ENCODE peak calls at places on chromosome 15, in seven cellular contexts. N is progenitor cell of endocrine pancreas, K is GM13977, G is HFF-Myc, E is esophagus squamous epithelium, O is endothelial cell, A is endodermal cell. P is an unnamed sample.

GRCh38 chr15:34584321-34584668 is 844 bp upstream of the GOLGA8B start:
- DNase-seq in N (no peak), K (peak; percentile 37), G (no peak), E (no peak), O (no peak), A (peak; percentile 61), P (no peak)

GRCh38 chr15:31504462-31504839 is 177.8 kb downstream of the KLF13 start:
- DNase-seq in N (no peak), K (no peak), G (no peak), E (no peak), O (no peak), A (no peak), P (no peak)

GRCh38 chr15:70535071-70535954 is 228.0 kb downstream of the UACA start:
- DNase-seq in N (no peak), K (peak; percentile 26), G (no peak), E (no peak), O (no peak), A (peak; percentile 46), P (peak; percentile 25)

GRCh38 chr15:73695773-73696640 is 11.8 kb downstream of the CD276 start:
- DNase-seq in N (no peak), K (no peak), G (no peak), E (no peak), O (no peak), A (no peak), P (no peak)

GRCh38 chr15:64894395-64895056 is 17.2 kb upstream of the ANKDD1A start:
- DNase-seq in N (peak; percentile 29), K (peak; percentile 68), G (no peak), E (peak; percentile 27), O (peak; percentile 42), A (peak; percentile 84), P (peak; percentile 42)

GRCh38 chr15:100771745-100772144 is 107.9 kb upstream of the ALDH1A3 start:
- DNase-seq in N (no peak), K (no peak), G (no peak), E (no peak), O (no peak), A (peak; percentile 39), P (no peak)

GRCh38 chr15:88708256-88709054 is 69.6 kb downstream of the ISG20 start:
- DNase-seq in N (no peak), K (no peak), G (peak; percentile 24), E (no peak), O (no peak), A (no peak), P (no peak)

GRCh38 chr15:38226867-38227266 is 25.8 kb upstream of the SPRED1 start:
- DNase-seq in N (no peak), K (no peak), G (no peak), E (no peak), O (no peak), A (no peak), P (no peak)

GRCh38 chr15:60809375-60809774 is 330.4 kb upstream of the ICE2 start:
- DNase-seq in N (no peak), K (no peak), G (no peak), E (no peak), O (no peak), A (no peak), P (no peak)

GRCh38 chr15:25173241-25174028 is 218.6 kb downstream of the SNRPN start:
- DNase-seq in N (no peak), K (no peak), G (no peak), E (no peak), O (no peak), A (peak; percentile 9), P (no peak)

GRCh38 chr15:70048196-70048565 is 49.5 kb downstream of the TLE3 start:
- DNase-seq in N (no peak), K (no peak), G (no peak), E (no peak), O (no peak), A (no peak), P (no peak)

GRCh38 chr15:31489801-31490646 is 163.4 kb downstream of the KLF13 start:
- DNase-seq in N (peak; percentile 14), K (peak; percentile 63), G (peak; percentile 39), E (no peak), O (no peak), A (peak; percentile 75), P (no peak)

GRCh38 chr15:71448688-71449114 is 333.4 kb downstream of the THSD4 start:
- DNase-seq in N (peak; percentile 42), K (peak; percentile 33), G (peak; percentile 65), E (no peak), O (peak; percentile 73), A (peak; percentile 88), P (no peak)

GRCh38 chr15:72614810-72615532 is 39.5 kb upstream of the GOLGA6B start:
- DNase-seq in N (no peak), K (no peak), G (no peak), E (no peak), O (no peak), A (no peak), P (no peak)

GRCh38 chr15:56719774-56720555 is 13.3 kb downstream of the ZNF280D start:
- DNase-seq in N (no peak), K (no peak), G (no peak), E (no peak), O (no peak), A (no peak), P (no peak)

GRCh38 chr15:88644741-88645140 is 5.9 kb downstream of the ISG20 start:
- DNase-seq in N (no peak), K (no peak), G (no peak), E (no peak), O (no peak), A (peak; percentile 37), P (no peak)

GRCh38 chr15:80999623-81000036 is 1.1 kb upstream of the TLNRD1 start:
- DNase-seq in N (no peak), K (peak; percentile 40), G (no peak), E (no peak), O (no peak), A (peak; percentile 61), P (no peak)

GRCh38 chr15:89396723-89397652 is 62.4 kb upstream of the POLG start:
- DNase-seq in N (no peak), K (no peak), G (no peak), E (no peak), O (no peak), A (peak; percentile 88), P (no peak)

GRCh38 chr15:58505581-58505980 is 73.8 kb downstream of the LIPC start:
- DNase-seq in N (no peak), K (no peak), G (no peak), E (no peak), O (no peak), A (no peak), P (no peak)

GRCh38 chr15:29369261-29369660 is 99.6 kb upstream of the NSMCE3 start:
- DNase-seq in N (no peak), K (no peak), G (no peak), E (no peak), O (no peak), A (no peak), P (no peak)

GRCh38 chr15:29361560-29361959 is 91.9 kb upstream of the NSMCE3 start:
- DNase-seq in N (no peak), K (no peak), G (no peak), E (no peak), O (no peak), A (no peak), P (no peak)

DNA sequence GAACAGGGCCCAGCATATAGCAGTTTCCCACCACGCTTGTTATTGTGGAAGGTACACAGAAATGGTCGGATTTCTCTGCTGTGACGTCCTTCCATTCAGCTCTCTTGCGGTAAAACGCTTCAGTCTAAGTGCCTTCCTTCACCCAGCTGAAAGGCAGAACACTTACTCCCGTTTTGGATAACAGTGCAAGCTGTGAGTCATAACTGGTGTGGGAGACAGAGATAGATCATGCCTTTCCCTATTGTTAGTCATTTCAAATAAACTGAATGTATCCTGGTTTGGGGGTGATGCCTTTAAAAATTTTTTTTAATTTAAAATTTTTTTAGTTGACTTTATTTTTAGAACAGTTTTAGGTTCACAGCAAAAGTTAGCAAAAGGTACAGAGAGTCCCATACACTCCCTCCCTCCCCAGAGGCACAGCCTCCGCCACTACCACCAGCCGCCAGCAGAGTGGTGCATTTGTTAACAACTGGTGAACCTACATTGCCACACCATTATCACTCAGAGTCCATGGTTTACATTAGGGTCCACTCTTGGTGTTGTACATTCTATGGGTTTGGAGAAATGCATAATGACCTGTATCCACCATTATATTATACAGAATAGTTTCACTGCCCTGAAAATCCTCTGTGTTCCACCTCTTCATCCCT is 94.9 kb upstream of the NSMCE3 start:
- DNase-seq in N (no peak), K (no peak), G (peak; percentile 9), E (no peak), O (no peak), A (peak; percentile 73), P (no peak)
- TF ChIP-seq CTCF in N (peak; percentile 32), K (peak; percentile 15), G (no peak), E (no peak), O (peak; percentile 42), A (peak; percentile 73), P (no peak)

DNA sequence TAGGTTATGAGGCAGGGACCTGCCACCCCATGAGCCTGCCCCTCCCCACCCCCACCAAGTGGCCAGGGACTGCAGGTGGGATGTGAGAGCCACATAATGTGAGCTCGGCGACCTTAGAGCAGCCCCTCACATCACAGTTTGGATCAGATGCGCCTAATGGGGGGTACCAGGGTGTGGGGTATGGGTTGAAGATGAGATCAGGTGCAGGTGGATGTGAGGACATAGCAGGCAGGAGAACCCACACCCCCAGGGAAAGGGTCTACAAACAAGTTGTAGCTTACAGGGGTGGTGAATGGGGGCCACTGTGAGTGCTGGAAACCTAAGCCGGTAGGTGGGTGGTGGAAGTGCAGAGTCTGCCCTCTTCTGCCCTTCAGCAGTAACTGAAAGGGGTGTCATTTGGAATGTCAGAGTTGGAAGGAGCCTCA is 94.0 kb downstream of the CORO2B start:
- DNase-seq in N (no peak), K (no peak), G (no peak), E (no peak), O (no peak), A (peak; percentile 74), P (no peak)
- TF ChIP-seq CTCF in N (peak; percentile 17), K (no peak), G (peak; percentile 20), E (no peak), O (no peak), A (peak; percentile 72), P (no peak)

DNA sequence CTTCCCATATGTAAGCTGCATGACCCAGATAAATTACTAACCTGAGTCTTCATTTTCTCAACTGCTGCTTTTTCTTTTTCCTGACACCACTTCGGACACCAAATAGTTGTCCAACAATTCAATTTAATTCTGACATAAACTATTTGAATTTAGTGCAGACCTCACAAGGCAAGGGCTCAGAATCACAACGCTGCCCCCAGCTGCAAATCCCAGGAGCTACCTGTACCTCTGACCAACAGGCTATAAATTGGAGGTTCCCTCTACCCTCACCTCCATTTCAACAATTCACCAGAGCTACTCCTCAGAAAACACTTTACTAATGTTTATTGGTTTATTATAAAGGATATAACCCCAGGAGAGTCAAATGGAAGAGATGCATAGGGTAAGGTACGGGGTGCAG is 737.6 kb downstream of the NTRK3 start:
- DNase-seq in N (no peak), K (no peak), G (no peak), E (no peak), O (no peak), A (no peak), P (no peak)
- TF ChIP-seq CTCF in N (no peak), K (no peak), G (no peak), E (no peak), O (no peak), A (peak; percentile 56), P (no peak)

DNA sequence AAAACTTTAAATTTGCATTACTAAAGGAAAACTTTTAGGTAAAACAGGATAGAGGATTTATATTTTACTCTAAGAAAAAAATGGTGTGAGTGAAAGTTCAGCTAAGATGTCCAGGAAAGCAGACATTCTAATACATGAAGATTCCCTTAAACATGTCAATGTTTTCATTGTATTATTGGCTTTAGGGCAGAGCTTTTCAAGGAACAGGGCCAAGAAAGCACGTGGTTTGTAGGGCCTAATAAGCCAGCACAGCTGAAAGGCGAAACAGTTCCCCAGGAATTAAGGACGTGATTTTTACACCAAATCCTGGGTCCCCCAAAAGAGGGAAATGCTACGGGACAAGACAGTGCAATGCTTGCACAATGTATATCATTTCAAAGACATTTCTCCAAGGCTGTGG is 48.6 kb upstream of the MKRN3 start:
- DNase-seq in N (no peak), K (no peak), G (no peak), E (no peak), O (no peak), A (no peak), P (no peak)
- TF ChIP-seq CTCF in N (no peak), K (no peak), G (no peak), E (no peak), O (no peak), A (no peak), P (no peak)